ENCODE peak calls at places on chromosomes 5 and 9, in ten cellular contexts. D is A549; Q is SK-N-SH; E is lung; J is CD8-positive, alpha-beta memory T cell; S is naive thymus-derived CD4-positive, alpha-beta T cell; P is lower lobe of right lung; Y is SJSA1; G is heart left ventricle; O is PC-9. W is an unnamed sample. For H3K4me1, the result is how much of the 10 kb centered on the place peaks cover.

GRCh38 chr5:143650296-143650695 is 161.7 kb upstream of the HMHB1 start:
- DNase-seq in D (no peak), Q (no peak), E (no peak), J (no peak), S (no peak), P (no peak), Y (no peak), G (no peak), O (no peak), W (no peak)

GRCh38 chr5:107501965-107502691 is 168.6 kb downstream of the EFNA5 start:
- DNase-seq in D (no peak), Q (peak), E (no peak), J (no peak), S (no peak), P (no peak), Y (peak), G (no peak), O (no peak), W (no peak)

GRCh38 chr5:111830333-111830732 is 73.3 kb upstream of the NREP start:
- DNase-seq in D (no peak), Q (no peak), E (no peak), J (no peak), S (no peak), P (no peak), Y (no peak), G (no peak), O (peak), W (no peak)

GRCh38 chr9:129434187-129434586 is 186.7 kb downstream of the C9orf50 start:
- DNase-seq in D (no peak), Q (no peak), E (no peak), J (no peak), S (no peak), P (no peak), Y (no peak), G (no peak), O (no peak), W (no peak)

GRCh38 chr9:35820076-35820475 is 5.2 kb upstream of the HINT2 start:
- DNase-seq in D (no peak), Q (no peak), E (no peak), J (no peak), S (no peak), P (no peak), Y (no peak), G (no peak), O (no peak), W (no peak)

GRCh38 chr9:109974918-109975276 is 194.9 kb downstream of the PALM2AKAP2 start:
- DNase-seq in D (no peak), Q (no peak), E (no peak), J (no peak), S (no peak), P (no peak), Y (no peak), G (no peak), O (no peak), W (no peak)

GRCh38 chr9:27162045-27162444 is 53.0 kb downstream of the TEK start:
- DNase-seq in D (no peak), Q (no peak), E (no peak), J (no peak), S (no peak), P (no peak), Y (no peak), G (no peak), O (no peak), W (no peak)

GRCh38 chr5:104347119-104347708 is 784.6 kb upstream of the NUDT12 start:
- DNase-seq in D (no peak), Q (no peak), E (no peak), J (no peak), S (no peak), P (no peak), Y (no peak), G (no peak), O (no peak), W (no peak)

GRCh38 chr5:114412509-114413171 is 50.8 kb downstream of the KCNN2 start:
- DNase-seq in D (no peak), Q (no peak), E (no peak), J (no peak), S (no peak), P (no peak), Y (peak), G (no peak), O (no peak), W (no peak)

GRCh38 chr5:53368966-53369605 is 111.3 kb upstream of the FST start:
- DNase-seq in D (no peak), Q (no peak), E (no peak), J (no peak), S (no peak), P (no peak), Y (no peak), G (no peak), O (no peak), W (no peak)

GRCh38 chr9:136379891-136380290 is 6.4 kb upstream of the CARD9 start:
- DNase-seq in D (no peak), Q (no peak), E (no peak), J (no peak), S (no peak), P (no peak), Y (no peak), G (no peak), O (no peak), W (no peak)

GRCh38 chr9:22970434-22970975 is 523.9 kb downstream of the DMRTA1 start:
- DNase-seq in D (no peak), Q (no peak), E (no peak), J (no peak), S (no peak), P (no peak), Y (no peak), G (no peak), O (no peak), W (no peak)

GRCh38 chr5:105639068-105639467 is 2031.7 kb downstream of the EFNA5 start:
- DNase-seq in D (no peak), Q (no peak), E (no peak), J (no peak), S (no peak), P (no peak), Y (no peak), G (no peak), O (no peak), W (no peak)

GRCh38 chr9:71762900-71763653 is 5.2 kb downstream of the CEMIP2 start:
- DNase-seq in D (peak), Q (no peak), E (no peak), J (no peak), S (no peak), P (no peak), Y (peak), G (no peak), O (no peak), W (no peak)

GRCh38 chr9:92393686-92394085 is 10.7 kb downstream of the OGN start:
- DNase-seq in D (no peak), Q (no peak), E (no peak), J (no peak), S (no peak), P (no peak), Y (no peak), G (no peak), O (no peak), W (no peak)

GRCh38 chr9:1709347-1709746 is 305.8 kb upstream of the SMARCA2 start:
- DNase-seq in D (no peak), Q (peak), E (no peak), J (no peak), S (no peak), P (no peak), Y (no peak), G (no peak), O (no peak), W (no peak)

GRCh38 chr9:124972241-124972770 is 31.4 kb upstream of the GOLGA1 start:
- DNase-seq in D (no peak), Q (no peak), E (no peak), J (no peak), S (no peak), P (no peak), Y (no peak), G (no peak), O (no peak), W (no peak)

GRCh38 chr5:99022250-99022649 is 93.4 kb upstream of the CHD1 start:
- DNase-seq in D (no peak), Q (no peak), E (no peak), J (no peak), S (no peak), P (no peak), Y (no peak), G (no peak), O (no peak), W (no peak)

GRCh38 chr5:93277001-93277400 is 304.0 kb downstream of the NR2F1-AS1 start:
- DNase-seq in D (no peak), Q (no peak), E (no peak), J (no peak), S (no peak), P (no peak), Y (no peak), G (no peak), O (no peak), W (no peak)

GRCh38 chr9:137034039-137034708 is 2.3 kb upstream of the FUT7 start:
- DNase-seq in D (no peak), Q (peak), E (no peak), J (no peak), S (no peak), P (no peak), Y (no peak), G (no peak), O (peak), W (no peak)

GRCh38 chr9:95606951-95607350 is 90.2 kb upstream of the PTCH1 start:
- DNase-seq in D (no peak), Q (no peak), E (no peak), J (no peak), S (no peak), P (no peak), Y (no peak), G (no peak), O (no peak), W (no peak)

GRCh38 chr5:93062548-93062947 is 518.5 kb downstream of the NR2F1-AS1 start:
- DNase-seq in D (no peak), Q (no peak), E (no peak), J (no peak), S (no peak), P (no peak), Y (no peak), G (no peak), O (no peak), W (no peak)

GRCh38 chr5:175861337-175862130 is 9.8 kb upstream of the CPLX2 start:
- DNase-seq in D (peak), Q (peak), E (no peak), J (no peak), S (no peak), P (no peak), Y (no peak), G (no peak), O (no peak), W (no peak)

GRCh38 chr5:180006116-180006515 is 65.4 kb downstream of the RNF130 start:
- DNase-seq in D (no peak), Q (no peak), E (no peak), J (no peak), S (no peak), P (no peak), Y (no peak), G (no peak), O (no peak), W (no peak)

GRCh38 chr9:122145462-122145861 is 14.1 kb downstream of the NDUFA8 start:
- DNase-seq in D (no peak), Q (no peak), E (no peak), J (no peak), S (no peak), P (no peak), Y (no peak), G (no peak), O (no peak), W (no peak)

GRCh38 chr9:122141671-122142070 is 17.9 kb downstream of the NDUFA8 start:
- DNase-seq in D (no peak), Q (no peak), E (no peak), J (no peak), S (no peak), P (no peak), Y (no peak), G (no peak), O (no peak), W (no peak)

GRCh38 chr9:122144006-122144405 is 15.6 kb downstream of the NDUFA8 start:
- DNase-seq in D (no peak), Q (no peak), E (no peak), J (no peak), S (no peak), P (no peak), Y (no peak), G (no peak), O (no peak), W (no peak)

GRCh38 chr9:122144836-122145235 is 14.7 kb downstream of the NDUFA8 start:
- DNase-seq in D (no peak), Q (no peak), E (no peak), J (no peak), S (no peak), P (no peak), Y (no peak), G (no peak), O (no peak), W (peak)

DNA sequence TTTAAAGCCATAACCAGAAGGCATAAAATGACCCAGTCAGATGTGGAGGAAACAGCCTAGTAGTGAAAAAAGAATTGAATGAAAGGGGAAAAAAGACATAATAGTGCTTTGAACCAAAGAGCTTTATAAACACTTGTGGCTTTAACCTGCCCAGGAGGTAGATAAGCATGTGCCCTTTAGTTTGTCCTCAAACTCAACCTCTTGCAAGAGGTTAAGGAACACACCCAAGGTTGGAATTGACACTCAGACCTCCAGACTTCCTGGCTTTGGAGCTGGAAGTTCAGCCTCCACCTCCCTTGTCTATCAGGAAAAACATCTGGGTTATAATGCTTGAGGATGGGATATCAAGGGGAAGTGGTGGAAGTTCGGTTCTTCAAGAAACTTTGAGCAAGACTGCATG is 16.3 kb downstream of the NDUFA8 start:
- DNase-seq in D (no peak), Q (no peak), E (no peak), J (no peak), S (no peak), P (no peak), Y (no peak), G (no peak), O (no peak), W (no peak)
- H3K27ac ChIP-seq in D (no peak), Q (no peak), E (no peak), J (no peak), S (no peak), P (no peak), Y (no peak), G (peak), O (no peak), W (no peak)

DNA sequence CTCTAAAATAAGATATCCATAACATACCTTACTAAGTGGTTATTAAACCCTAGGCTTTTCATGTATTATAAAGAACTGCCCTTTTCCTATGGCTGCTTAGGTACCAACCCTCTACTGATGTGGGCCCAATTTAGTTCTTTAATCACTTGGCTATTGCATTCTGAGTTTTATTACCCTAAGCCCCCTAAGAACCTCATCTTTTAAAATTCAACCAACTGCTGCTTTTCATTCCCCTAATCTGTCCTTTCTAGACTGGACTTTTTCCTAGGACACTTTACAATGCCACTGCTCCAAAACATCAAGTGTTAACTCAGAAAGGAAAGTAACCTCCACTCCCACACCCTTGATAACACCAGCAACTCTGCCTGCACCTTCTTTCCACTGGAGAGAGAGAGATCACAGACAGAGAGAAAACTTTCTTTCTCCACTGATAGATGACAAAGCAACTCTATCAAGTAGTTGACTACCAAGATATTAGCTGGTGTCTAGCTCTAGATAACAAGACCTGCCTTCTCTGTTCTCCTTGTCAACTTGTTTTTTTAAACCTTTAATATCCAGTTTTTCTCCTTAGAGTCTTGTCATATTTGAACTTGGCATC is 27.3 kb downstream of the ELL2 start:
- DNase-seq in D (no peak), Q (no peak), E (no peak), J (no peak), S (no peak), P (no peak), Y (no peak), G (no peak), O (no peak), W (no peak)
- H3K4me1 ChIP-seq in D (under half), Q (under half), E (under half), J (under half), S (under half), P (under half), Y (under half), G (under half), O (under half), W (under half)

DNA sequence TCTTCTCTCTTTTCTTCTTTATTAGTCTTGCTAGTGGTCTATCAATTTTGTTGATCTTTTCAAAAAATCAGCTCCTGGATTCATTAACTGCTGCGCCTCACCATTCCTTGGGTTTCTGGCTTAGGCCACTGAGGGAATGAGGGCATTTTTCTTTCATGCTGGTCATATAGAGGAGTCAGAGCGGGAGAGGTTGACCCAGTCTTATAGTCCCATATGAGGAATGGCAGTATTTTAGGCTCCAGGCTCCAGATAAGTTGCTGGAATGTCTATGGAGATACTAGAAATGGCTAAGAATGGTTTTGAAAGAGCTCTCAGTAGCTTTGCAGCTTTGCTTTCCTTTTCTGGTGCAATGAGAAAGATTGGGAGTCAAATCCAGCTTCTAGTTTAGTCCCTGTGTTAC is 58.2 kb downstream of the GALNT10 start:
- DNase-seq in D (no peak), Q (no peak), E (no peak), J (no peak), S (no peak), P (no peak), Y (no peak), G (no peak), O (no peak), W (no peak)
- H3K27ac ChIP-seq in D (no peak), Q (no peak), E (no peak), J (no peak), S (no peak), P (no peak), Y (no peak), G (no peak), O (no peak), W (no peak)

GRCh38 chr5:167263185-167263584 is 1028.3 kb upstream of the WWC1 start:
- DNase-seq in D (no peak), Q (no peak), E (no peak), J (no peak), S (no peak), P (no peak), Y (no peak), G (no peak), O (no peak), W (no peak)

GRCh38 chr5:167271061-167271460 is 1020.4 kb upstream of the WWC1 start:
- DNase-seq in D (no peak), Q (no peak), E (no peak), J (no peak), S (no peak), P (no peak), Y (no peak), G (no peak), O (no peak), W (no peak)

DNA sequence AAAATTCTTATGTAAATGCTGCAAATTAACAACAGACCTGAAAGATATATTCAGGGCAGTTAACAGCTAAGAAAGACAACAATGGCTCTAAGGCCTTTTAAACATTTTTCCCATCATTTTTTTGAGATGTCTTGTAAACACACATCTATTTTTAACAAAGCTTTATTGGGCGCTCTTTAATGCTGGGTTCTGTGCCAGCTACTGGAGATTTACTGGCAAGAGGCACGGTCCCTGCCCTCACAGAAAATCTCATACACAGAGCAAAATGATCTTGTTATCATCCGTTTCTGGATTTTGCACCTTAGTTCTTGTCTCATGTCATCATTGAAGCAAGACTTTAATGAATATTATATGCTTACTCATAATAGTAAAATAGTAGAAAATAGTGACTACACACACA is 1022.3 kb upstream of the WWC1 start:
- DNase-seq in D (no peak), Q (no peak), E (no peak), J (no peak), S (no peak), P (no peak), Y (peak), G (no peak), O (no peak), W (no peak)
- H3K4me1 ChIP-seq in D (under half), Q (under half), E (under half), J (under half), S (under half), P (under half), Y (under half), G (under half), O (under half), W (under half)